ENCODE peak calls at places on chromosomes 5 and 9, in four cellular contexts. Y, A, L and D are unnamed samples.

GRCh38 chr9:16363073-16363781 is 507.2 kb downstream of the BNC2 start:
- DNase-seq in Y (no peak), L (no peak), A (no peak), D (no peak)

GRCh38 chr5:134874831-134875655 is 872 bp downstream of the TXNDC15 start:
- DNase-seq in Y (peak; percentile 68), A (peak; percentile 73), L (peak; percentile 48), D (peak; percentile 19)

GRCh38 chr5:78504726-78505431 is 143.7 kb downstream of the LHFPL2 start:
- DNase-seq in A (peak; percentile 86), Y (peak; percentile 99), L (peak; percentile 99), D (no peak)

GRCh38 chr9:93826209-93826608 is 128.9 kb downstream of the BARX1 start:
- DNase-seq in Y (no peak), L (no peak), A (no peak), D (no peak)

GRCh38 chr9:82457281-82457680 is 468.7 kb downstream of the SPATA31D1 start:
- DNase-seq in Y (no peak), L (no peak), A (no peak), D (no peak)

GRCh38 chr9:89154218-89154617 is 24.4 kb downstream of the SHC3 start:
- DNase-seq in L (no peak), A (no peak), Y (no peak), D (no peak)

GRCh38 chr9:27967236-27967635 is 394.0 kb upstream of the C9orf72 start:
- DNase-seq in Y (no peak), L (no peak), A (no peak), D (no peak)

GRCh38 chr9:129570450-129571297 is 50.2 kb downstream of the C9orf50 start:
- DNase-seq in Y (peak; percentile 81), L (peak; percentile 74), A (no peak), D (no peak)

GRCh38 chr5:176743136-176743827 is 67.1 kb upstream of the UNC5A start:
- DNase-seq in L (no peak), Y (no peak), A (no peak), D (no peak)

GRCh38 chr5:8827701-8828100 is 718.2 kb downstream of the SEMA5A start:
- DNase-seq in Y (no peak), L (no peak), A (no peak), D (no peak)

GRCh38 chr5:147075187-147075586 is 159.6 kb upstream of the STK32A start:
- DNase-seq in Y (no peak), L (no peak), A (no peak), D (no peak)

GRCh38 chr5:151483176-151483575 is 35.8 kb downstream of the SLC36A1 start:
- DNase-seq in Y (no peak), A (no peak), L (no peak), D (no peak)

GRCh38 chr5:133404724-133405123 is 207.6 kb downstream of the FSTL4 start:
- DNase-seq in Y (no peak), A (no peak), L (no peak), D (no peak)

GRCh38 chr9:99192786-99193465 is 28.8 kb downstream of the ALG2 start:
- DNase-seq in A (no peak), L (no peak), Y (no peak), D (no peak)
- TF ChIP-seq CTCF in A (no peak), L (peak; percentile 36), Y (peak; percentile 41), D (peak; percentile 19)

DNA sequence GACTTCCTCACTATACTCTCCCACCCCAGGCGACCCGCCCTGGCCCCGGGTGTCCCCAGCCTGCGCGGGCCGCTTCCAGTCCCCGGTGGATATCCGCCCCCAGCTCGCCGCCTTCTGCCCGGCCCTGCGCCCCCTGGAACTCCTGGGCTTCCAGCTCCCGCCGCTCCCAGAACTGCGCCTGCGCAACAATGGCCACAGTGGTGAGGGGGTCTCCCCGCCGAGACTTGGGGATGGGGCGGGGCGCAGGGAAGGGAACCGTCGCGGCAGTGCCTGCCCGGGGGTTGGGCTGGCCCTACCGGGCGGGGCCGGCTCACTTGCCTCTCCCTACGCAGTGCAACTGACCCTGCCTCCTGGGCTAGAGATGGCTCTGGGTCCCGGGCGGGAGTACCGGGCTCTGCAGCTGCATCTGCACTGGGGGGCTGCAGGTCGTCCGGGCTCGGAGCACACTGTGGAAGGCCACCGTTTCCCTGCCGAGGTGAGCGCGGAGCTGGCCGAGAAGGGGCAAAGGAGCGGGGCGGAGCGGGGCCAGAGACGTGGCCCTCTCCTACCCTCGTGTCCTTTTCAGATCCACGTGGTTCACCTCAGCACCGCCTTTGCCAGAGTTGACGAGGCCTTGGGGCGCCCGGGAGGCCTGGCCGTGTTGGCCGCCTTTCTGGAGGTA is 2.1 kb downstream of the CA9 start:
- DNase-seq in A (no peak), L (no peak), Y (no peak), D (peak; percentile 90)
- TF ChIP-seq CTCF in A (no peak), L (no peak), Y (no peak), D (no peak)

GRCh38 chr5:136080483-136081180 is 51.8 kb downstream of the TGFBI start:
- DNase-seq in A (peak; percentile 56), Y (peak; percentile 91), L (peak; percentile 60), D (no peak)

GRCh38 chr5:136077046-136077445 is 48.3 kb downstream of the TGFBI start:
- DNase-seq in A (no peak), L (no peak), Y (no peak), D (no peak)

GRCh38 chr5:136080113-136080482 is 51.3 kb downstream of the TGFBI start:
- DNase-seq in L (no peak), Y (no peak), A (no peak), D (no peak)

GRCh38 chr5:136081192-136081591 is 51.5 kb upstream of the SMAD5 start:
- DNase-seq in Y (no peak), L (no peak), A (no peak), D (no peak)

GRCh38 chr5:136079195-136079985 is 50.6 kb downstream of the TGFBI start:
- DNase-seq in L (no peak), Y (no peak), A (no peak), D (no peak)
- TF ChIP-seq CTCF in L (no peak), Y (no peak), A (no peak), D (no peak)

GRCh38 chr5:142873831-142874230 is 103.7 kb downstream of the ARHGAP26 start:
- DNase-seq in A (no peak), L (no peak), Y (no peak), D (no peak)
- TF ChIP-seq CTCF in A (no peak), L (no peak), Y (no peak), D (no peak)

GRCh38 chr5:119966028-119966427 is 336.7 kb downstream of the FAM170A start:
- DNase-seq in Y (no peak), L (no peak), A (no peak), D (no peak)
- TF ChIP-seq CTCF in Y (no peak), L (peak; percentile 14), A (no peak), D (no peak)

GRCh38 chr5:118698774-118699173 is 289.6 kb downstream of the DTWD2 start:
- DNase-seq in Y (no peak), A (no peak), L (no peak), D (no peak)

GRCh38 chr5:118687671-118688621 is 300.4 kb downstream of the DTWD2 start:
- DNase-seq in Y (no peak), L (no peak), A (no peak), D (no peak)

GRCh38 chr5:118687085-118687484 is 301.3 kb downstream of the DTWD2 start:
- DNase-seq in Y (no peak), A (no peak), L (no peak), D (no peak)

DNA sequence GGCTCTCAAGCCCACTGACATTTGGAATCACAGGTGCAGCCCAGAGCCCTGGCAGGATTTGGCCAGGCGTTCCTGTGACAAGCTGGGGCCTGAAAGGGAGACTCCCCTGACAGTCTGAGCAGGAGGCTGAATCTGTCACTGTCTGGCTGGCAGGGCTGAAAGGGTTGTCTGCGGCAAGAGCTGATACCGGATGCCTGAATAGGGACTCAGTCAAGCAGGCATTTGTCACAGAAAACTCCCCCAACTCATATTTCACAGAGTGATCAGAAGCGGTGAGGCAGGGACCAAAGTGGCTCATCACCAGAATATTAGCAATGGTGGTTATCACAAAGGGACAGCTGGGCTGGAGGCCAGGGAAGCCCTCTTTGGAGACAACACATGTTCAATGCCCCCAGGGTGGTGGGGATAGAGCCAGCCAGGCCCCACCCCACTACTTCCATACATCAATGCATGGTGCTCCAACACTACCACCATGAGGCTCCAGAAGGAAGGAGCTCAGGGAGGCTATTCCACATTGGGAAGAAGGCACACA is 295.5 kb downstream of the DTWD2 start:
- DNase-seq in A (no peak), Y (no peak), L (no peak), D (no peak)
- TF ChIP-seq CTCF in A (no peak), Y (no peak), L (no peak), D (peak; percentile 32)

GRCh38 chr5:55191165-55191564 is 18.2 kb upstream of the CDC20B start:
- DNase-seq in A (no peak), Y (no peak), L (no peak), D (no peak)

GRCh38 chr5:55188656-55189380 is 15.8 kb upstream of the CDC20B start:
- DNase-seq in A (no peak), L (no peak), Y (no peak), D (no peak)

DNA sequence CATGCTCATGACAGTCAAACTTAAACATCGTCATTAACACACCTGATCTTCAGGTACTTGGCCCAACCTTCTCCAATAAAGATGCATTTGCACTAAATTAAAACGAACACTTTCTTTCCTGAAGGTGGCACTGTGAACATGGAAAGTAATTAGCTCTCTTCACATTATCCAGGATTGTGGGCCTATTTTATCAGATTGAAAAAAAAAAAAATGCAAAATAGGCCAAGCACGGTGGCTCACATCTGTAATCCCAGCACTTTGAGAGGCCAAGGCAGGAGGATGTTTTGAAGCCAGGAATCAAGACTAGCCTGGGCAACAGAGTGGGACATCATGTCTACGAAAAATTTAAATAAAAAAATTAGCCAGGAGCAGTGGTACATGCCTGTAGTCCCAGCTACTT is 14.4 kb upstream of the CDC20B start:
- DNase-seq in L (no peak), A (no peak), Y (no peak), D (no peak)
- TF ChIP-seq CTCF in L (no peak), A (no peak), Y (peak; percentile 18), D (peak; percentile 43)

GRCh38 chr5:10036136-10036535 is 213.6 kb downstream of the ATPSCKMT start:
- DNase-seq in A (no peak), L (no peak), Y (no peak), D (no peak)

GRCh38 chr5:10030219-10030831 is 219.4 kb downstream of the ATPSCKMT start:
- DNase-seq in L (no peak), Y (no peak), A (no peak), D (no peak)

GRCh38 chr5:10034008-10034407 is 215.7 kb downstream of the ATPSCKMT start:
- DNase-seq in Y (no peak), A (no peak), L (no peak), D (no peak)

DNA sequence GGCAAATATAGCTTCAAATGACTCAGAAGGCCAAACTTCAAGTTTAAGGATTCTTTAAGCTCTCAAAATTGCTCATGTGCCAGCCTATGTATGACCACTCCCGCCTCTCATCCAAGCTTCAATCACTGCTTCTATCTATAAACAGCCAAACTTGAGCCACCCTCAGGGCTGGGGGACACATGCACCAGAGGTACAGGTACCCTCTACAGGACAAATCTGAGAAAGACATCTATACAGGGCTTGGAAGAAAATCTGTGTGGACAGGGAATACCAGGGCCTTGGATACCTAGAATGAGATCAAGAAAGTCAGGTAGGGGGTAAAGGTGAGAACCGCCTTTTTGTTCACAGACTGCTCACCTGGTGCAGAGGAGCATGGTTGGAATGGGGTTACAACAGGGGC is 217.9 kb downstream of the ATPSCKMT start:
- DNase-seq in L (no peak), Y (no peak), A (no peak), D (no peak)
- TF ChIP-seq CTCF in L (no peak), Y (no peak), A (no peak), D (no peak)